ENCODE peak calls at places on chromosome 9, in eight cellular contexts. M is stomach; V is heart right ventricle; R is AG04450; A is CD8-positive, alpha-beta T cell; T is BJ; X is adrenal gland; W is hepatocyte. E is an unnamed sample.

GRCh38 chr9:6931913-6932312 is 174.1 kb downstream of the KDM4C start:
- DNase-seq in X (peak; percentile 95), R (no peak), M (peak; percentile 41), T (no peak), V (peak; percentile 54), A (no peak), W (peak; percentile 78), E (peak; percentile 2)

GRCh38 chr9:95966303-95966702 is 90.8 kb downstream of the ERCC6L2 start:
- DNase-seq in W (no peak), A (no peak), V (no peak), X (no peak), T (no peak), R (no peak), M (no peak), E (no peak)

GRCh38 chr9:22084336-22085035 is 75.4 kb upstream of the CDKN2B start:
- DNase-seq in W (peak; percentile 33), A (no peak), V (no peak), M (no peak), R (peak; percentile 73), X (peak; percentile 77), T (peak; percentile 79), E (no peak)

GRCh38 chr9:127805620-127806019 is 2.9 kb downstream of the FPGS start:
- DNase-seq in A (no peak), W (peak; percentile 45), M (no peak), V (no peak), R (no peak), T (no peak), X (no peak), E (no peak)

GRCh38 chr9:22141906-22142305 is 132.8 kb upstream of the CDKN2B start:
- DNase-seq in W (peak; percentile 12), A (no peak), R (no peak), V (peak; percentile 37), X (no peak), T (no peak), M (no peak), E (no peak)

GRCh38 chr9:109507421-109507838 is 9.3 kb upstream of the PTPN3 start:
- DNase-seq in V (no peak), T (peak; percentile 31), M (no peak), R (peak; percentile 24), A (no peak), X (peak; percentile 67), W (peak; percentile 83), E (no peak)

GRCh38 chr9:104906441-104907277 is 21.3 kb downstream of the ABCA1 start:
- DNase-seq in T (no peak), X (peak; percentile 89), A (no peak), W (no peak), M (no peak), V (no peak), R (no peak), E (no peak)

GRCh38 chr9:115210699-115211098 is 92.7 kb upstream of the TNC start:
- DNase-seq in V (no peak), R (no peak), X (no peak), W (no peak), T (no peak), A (no peak), M (no peak), E (no peak)

GRCh38 chr9:76216161-76216649 is 178.0 kb downstream of the RFK start:
- DNase-seq in A (no peak), M (no peak), R (peak; percentile 85), V (no peak), T (peak; percentile 91), W (peak; percentile 16), X (no peak), E (no peak)

GRCh38 chr9:70639853-70640814 is 225.7 kb upstream of the KLF9 start:
- DNase-seq in W (peak; percentile 73), X (no peak), A (no peak), R (peak; percentile 18), V (no peak), T (peak; percentile 14), M (no peak), E (no peak)

GRCh38 chr9:114860187-114860586 is 54.3 kb upstream of the TNFSF15 start:
- DNase-seq in W (no peak), V (no peak), M (no peak), R (no peak), A (no peak), T (no peak), X (no peak), E (no peak)

GRCh38 chr9:97510797-97511761 is 9.6 kb downstream of the TMOD1 start:
- DNase-seq in T (no peak), W (no peak), X (no peak), A (no peak), R (peak; percentile 53), M (no peak), V (peak; percentile 27), E (no peak)

GRCh38 chr9:8685846-8686245 is 886.3 kb upstream of the DMAC1 start:
- DNase-seq in W (no peak), R (no peak), A (no peak), V (no peak), M (no peak), X (no peak), T (no peak), E (no peak)

GRCh38 chr9:107226431-107226830 is 56.6 kb upstream of the RAD23B start:
- DNase-seq in A (no peak), M (no peak), R (no peak), V (no peak), X (no peak), T (no peak), W (no peak), E (no peak)

DNA sequence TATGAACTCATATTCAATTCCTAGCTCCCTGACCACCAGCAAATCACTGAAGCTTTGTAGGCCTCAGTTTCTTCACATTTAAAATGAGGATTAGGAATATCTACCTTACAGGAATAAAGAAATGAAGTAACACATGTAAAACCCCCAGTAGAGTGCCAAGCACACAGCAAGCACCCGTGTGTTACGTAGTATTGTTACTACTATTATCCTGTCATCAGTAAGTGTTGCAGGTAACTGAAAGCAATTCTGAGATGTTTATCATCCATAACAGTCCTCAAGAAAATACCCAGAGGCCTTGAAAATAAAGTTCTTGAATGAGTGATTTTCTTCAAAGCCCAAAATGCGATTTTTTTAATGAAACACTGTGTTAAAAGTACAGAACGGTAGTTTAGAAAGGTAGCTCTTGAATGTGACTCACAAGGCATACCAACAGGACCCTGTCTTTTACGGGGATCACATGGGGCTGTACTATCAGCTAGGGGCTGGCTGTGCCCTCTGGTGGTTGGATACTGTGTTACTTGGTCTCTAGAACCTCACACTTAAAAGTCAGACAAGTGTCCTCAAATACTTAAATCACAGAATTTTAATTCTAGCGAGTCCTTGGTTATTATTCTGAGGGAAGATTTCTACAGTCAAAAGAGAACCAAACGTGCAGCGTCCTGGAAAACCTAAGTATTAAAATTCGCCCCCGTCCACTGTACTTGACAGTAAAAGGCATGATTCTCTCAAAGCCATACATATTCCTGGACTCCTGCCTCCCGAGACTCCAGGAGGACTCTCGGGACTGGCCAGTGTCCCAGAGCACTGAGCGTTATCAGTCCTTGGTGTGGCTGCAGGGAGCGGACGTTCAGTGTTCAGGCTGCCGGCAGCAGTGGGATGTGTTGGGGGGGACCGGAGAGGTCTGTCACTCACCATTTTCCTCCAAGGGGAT is 725 bp downstream of the NDUFB6 start:
- DNase-seq in A (peak; percentile 58), M (peak; percentile 62), W (peak; percentile 89), T (no peak), V (peak; percentile 39), R (no peak), X (peak; percentile 87), E (peak; percentile 69)
- TF ChIP-seq CTCF in A (peak; percentile 71), M (peak; percentile 59), W (peak; percentile 68), T (peak; percentile 75), V (peak; percentile 19), R (peak; percentile 80), X (peak; percentile 76), E (peak; percentile 81)

GRCh38 chr9:126164796-126165525 is 161.7 kb upstream of the MVB12B start:
- DNase-seq in T (no peak), W (no peak), M (peak; percentile 11), R (no peak), A (no peak), V (no peak), X (peak; percentile 27), E (no peak)
- H3K27me3 ChIP-seq in T (peaks cover 2% of the 10 kb centered on the region), W (no peaks in the 10 kb centered on the region), M (peaks cover 41% of the 10 kb centered on the region), R (peaks cover 9% of the 10 kb centered on the region), A (no peaks in the 10 kb centered on the region), V (no peaks in the 10 kb centered on the region), X (peaks cover 7% of the 10 kb centered on the region), E (peaks cover 3% of the 10 kb centered on the region)

DNA sequence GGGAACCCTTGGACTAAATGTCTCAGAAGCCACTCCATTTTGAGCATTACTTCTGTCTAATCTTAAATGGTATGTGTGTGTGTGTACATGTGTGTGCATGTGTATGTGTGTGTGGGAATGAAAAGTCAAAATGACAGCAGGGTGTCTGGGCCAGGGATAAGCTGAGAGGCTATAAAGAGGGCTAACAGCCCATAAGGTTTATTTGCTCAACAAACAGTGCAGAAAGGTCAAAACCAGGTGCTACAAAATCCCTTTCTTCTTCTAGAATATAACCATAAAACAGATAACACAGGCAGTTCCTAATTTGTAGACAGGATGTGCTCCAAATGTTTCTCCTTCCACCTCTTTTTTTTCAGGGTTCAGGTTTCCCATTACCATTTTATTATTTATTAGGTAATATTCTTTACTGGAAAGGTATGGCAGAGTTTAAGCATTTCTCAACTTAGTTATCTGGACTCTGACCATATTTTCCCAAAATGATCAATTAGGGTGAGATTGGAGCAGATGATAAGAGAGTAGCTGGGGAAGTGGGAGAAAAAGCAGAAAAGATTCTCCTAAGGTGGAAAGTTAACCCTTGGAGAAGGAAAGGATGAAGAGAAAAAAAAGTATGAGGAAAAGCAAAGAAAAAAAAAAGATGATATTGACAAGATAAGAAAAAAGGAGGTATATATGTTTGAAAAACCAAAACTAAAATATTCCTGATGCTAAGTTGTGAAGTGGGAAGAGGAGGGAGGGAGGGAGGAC is 35.5 kb downstream of the B4GALT1 start:
- DNase-seq in X (no peak), A (no peak), M (no peak), T (no peak), R (no peak), W (no peak), V (no peak), E (no peak)
- TF ChIP-seq CTCF in X (no peak), A (no peak), M (no peak), T (no peak), R (no peak), W (no peak), V (no peak), E (no peak)

GRCh38 chr9:124013263-124014211 is 2.0 kb downstream of the LHX2 start:
- DNase-seq in T (no peak), V (no peak), M (no peak), W (no peak), X (no peak), R (no peak), A (no peak), E (no peak)
- H3K27me3 ChIP-seq in T (peaks cover 57% of the 10 kb centered on the region), V (peaks cover 100% of the 10 kb centered on the region), M (peaks cover 100% of the 10 kb centered on the region), W (peaks cover 96% of the 10 kb centered on the region), X (peaks cover 98% of the 10 kb centered on the region), R (peaks cover 92% of the 10 kb centered on the region), A (peaks cover 62% of the 10 kb centered on the region), E (peaks cover 93% of the 10 kb centered on the region)

DNA sequence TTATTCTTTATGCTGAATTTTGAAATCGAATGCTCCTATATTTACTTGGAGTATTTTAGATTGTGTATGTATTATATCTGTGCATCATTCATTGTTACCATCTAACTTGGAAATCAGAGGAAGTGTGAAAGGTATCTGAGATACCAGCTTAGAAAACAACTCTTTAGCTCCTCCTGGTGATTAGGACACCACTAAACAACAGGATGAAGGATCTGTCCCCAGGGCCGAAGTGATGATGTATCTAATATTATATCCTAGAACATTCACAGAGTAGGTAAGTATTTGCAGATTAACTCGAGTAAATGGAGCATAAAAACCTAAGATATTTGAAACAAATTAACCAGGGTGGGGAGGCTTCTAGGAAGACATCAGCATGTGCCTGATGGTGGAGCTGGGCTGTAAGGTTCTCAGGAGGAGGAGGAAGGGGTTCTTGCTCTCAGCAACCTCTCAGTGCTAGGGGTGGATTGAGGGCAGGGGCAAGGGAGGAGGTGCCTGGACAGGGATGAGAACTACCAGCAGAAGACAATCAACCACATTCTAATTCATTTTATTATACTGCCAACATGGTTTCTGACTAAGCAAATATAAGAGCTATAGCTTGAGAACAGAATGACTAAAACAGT is 2.6 kb upstream of the NFIL3 start:
- DNase-seq in W (peak; percentile 52), X (no peak), R (no peak), M (no peak), A (no peak), V (no peak), T (no peak), E (no peak)
- TF ChIP-seq CTCF in W (peak; percentile 45), X (peak; percentile 44), R (peak; percentile 44), M (peak; percentile 56), A (no peak), V (peak; percentile 9), T (peak; percentile 56), E (peak; percentile 60)

E was measured in CD4-positive, alpha-beta T cell.